ENCODE peak calls at places on chromosomes 2 and 18, in five cellular contexts. M is NCI-H748 treated with DMSO at 0.1 percent for 48 hours, O is A549, Y is nephron progenitor cell, H is left cardiac atrium. K is an unnamed sample.

GRCh38 chr2:10520154-10520553 is 72.0 kb upstream of the ODC1 start:
- DNase-seq in M (no peak), O (no peak), Y (no peak), H (no peak), K (no peak)

GRCh38 chr2:40127890-40128548 is 323.9 kb downstream of the SLC8A1 start:
- DNase-seq in M (no peak), O (no peak), Y (no peak), H (no peak), K (no peak)

GRCh38 chr2:240685771-240686371 is 3.2 kb upstream of the AQP12B start:
- DNase-seq in M (no peak), O (no peak), Y (no peak), H (no peak), K (peak; percentile 67)

GRCh38 chr2:178317807-178318206 is 123.5 kb downstream of the OSBPL6 start:
- DNase-seq in M (peak; percentile 16), O (no peak), Y (no peak), H (no peak), K (no peak)

GRCh38 chr18:68148862-68149261 is 566.0 kb downstream of the TMX3 start:
- DNase-seq in M (no peak), O (no peak), Y (no peak), H (no peak), K (no peak)

GRCh38 chr2:128623776-128624424 is 305.2 kb upstream of the HS6ST1 start:
- DNase-seq in M (no peak), O (no peak), Y (no peak), H (no peak), K (no peak)

GRCh38 chr18:42053188-42053781 is 98.3 kb downstream of the PIK3C3 start:
- DNase-seq in M (peak; percentile 48), O (peak; percentile 33), Y (peak; percentile 74), H (peak; percentile 32), K (peak; percentile 75)

GRCh38 chr2:153510996-153511395 is 32.4 kb upstream of the RPRM start:
- DNase-seq in M (no peak), O (no peak), Y (no peak), H (no peak), K (no peak)

GRCh38 chr2:47129191-47129711 is 25.9 kb downstream of the STPG4 start:
- DNase-seq in M (no peak), O (no peak), Y (no peak), H (no peak), K (no peak)

GRCh38 chr2:29304399-29304798 is 189.2 kb downstream of the CLIP4 start:
- DNase-seq in M (no peak), O (no peak), Y (no peak), H (no peak), K (no peak)

GRCh38 chr18:51051105-51051712 is 21.2 kb downstream of the SMAD4 start:
- DNase-seq in M (peak; percentile 20), O (peak; percentile 38), Y (peak; percentile 8), H (no peak), K (peak; percentile 82)

GRCh38 chr2:222819722-222820333 is 41.0 kb upstream of the ACSL3 start:
- DNase-seq in M (no peak), O (no peak), Y (no peak), H (no peak), K (no peak)

GRCh38 chr2:226873051-226873620 is 37.3 kb downstream of the RHBDD1 start:
- DNase-seq in M (no peak), O (no peak), Y (no peak), H (no peak), K (no peak)

GRCh38 chr2:114668415-114668814 is 226.0 kb downstream of the DPP10 start:
- DNase-seq in M (no peak), O (no peak), Y (no peak), H (no peak), K (no peak)

GRCh38 chr2:86788172-86788571 is 2.5 kb downstream of the CD8A start:
- DNase-seq in M (no peak), O (no peak), Y (no peak), H (peak; percentile 65), K (no peak)

GRCh38 chr2:131055169-131056065 is 37.8 kb downstream of the FAM168B start:
- DNase-seq in M (no peak), O (no peak), Y (no peak), H (no peak), K (no peak)

GRCh38 chr2:234865586-234865985 is 86.2 kb upstream of the SH3BP4 start:
- DNase-seq in M (no peak), O (no peak), Y (no peak), H (no peak), K (no peak)

GRCh38 chr18:13036622-13037320 is 45.6 kb downstream of the CEP192 start:
- DNase-seq in M (no peak), O (no peak), Y (no peak), H (no peak), K (no peak)

GRCh38 chr2:190649035-190649797 is at the start of gene NAB1:
- DNase-seq in M (peak; percentile 66), O (peak; percentile 52), Y (peak; percentile 70), H (peak; percentile 74), K (peak; percentile 79)

GRCh38 chr2:68721482-68722071 is 13.0 kb upstream of the ARHGAP25 start:
- DNase-seq in M (no peak), O (no peak), Y (no peak), H (no peak), K (peak; percentile 27)

GRCh38 chr18:36493349-36494281 is 196.1 kb downstream of the FHOD3 start:
- DNase-seq in M (no peak), O (no peak), Y (peak; percentile 28), H (peak; percentile 52), K (peak; percentile 35)

GRCh38 chr2:216677439-216678097 is 17.8 kb downstream of the IGFBP5 start:
- DNase-seq in M (no peak), O (no peak), Y (no peak), H (peak; percentile 12), K (no peak)

GRCh38 chr18:24586662-24587360 is 126.4 kb downstream of the HRH4 start:
- DNase-seq in M (no peak), O (no peak), Y (no peak), H (no peak), K (no peak)

GRCh38 chr2:44342854-44343253 is 18.4 kb downstream of the PREPL start:
- DNase-seq in M (no peak), O (peak; percentile 66), Y (no peak), H (no peak), K (peak; percentile 77)